ENCODE peak calls at places on chromosome 10, in ten cellular contexts. S is prostate gland, N is stomach, Z is heart left ventricle, O is pancreas, X is BE2C, H is tibial artery, C is spleen, V is sigmoid colon, I is adrenal gland. Y is an unnamed sample. For H3K4me1, the result is how much of the 10 kb centered on the place peaks cover.

GRCh38 chr10:6231146-6231545 is 28.4 kb downstream of the PFKFB3 start:
- DNase-seq in S (no peak), N (no peak), Z (no peak), O (no peak), X (no peak), H (no peak), C (peak), V (no peak), I (no peak), Y (no peak)

GRCh38 chr10:79346388-79347225 is 662 bp upstream of the PPIF start:
- DNase-seq in S (no peak), N (no peak), Z (no peak), O (peak), X (no peak), H (peak), C (peak), V (peak), I (peak), Y (no peak)

GRCh38 chr10:49761789-49762565 is at the start of gene OGDHL:
- DNase-seq in S (peak), N (peak), Z (peak), O (peak), X (peak), H (no peak), C (peak), V (no peak), I (peak), Y (peak)

GRCh38 chr10:45001382-45002148 is 842 bp downstream of the ZNF22 start:
- DNase-seq in S (peak), N (peak), Z (peak), O (peak), X (peak), H (peak), C (peak), V (peak), I (peak), Y (peak)

GRCh38 chr10:49113741-49114141 is 1.6 kb downstream of the VSTM4 start:
- DNase-seq in S (no peak), N (no peak), Z (no peak), O (no peak), X (no peak), H (no peak), C (no peak), V (no peak), I (peak), Y (no peak)

GRCh38 chr10:114027041-114027394 is 16.6 kb upstream of the ADRB1 start:
- DNase-seq in S (no peak), N (no peak), Z (no peak), O (no peak), X (no peak), H (no peak), C (no peak), V (no peak), I (no peak), Y (no peak)

GRCh38 chr10:104300736-104301292 is 31.8 kb downstream of the GSTO2 start:
- DNase-seq in S (peak), N (peak), Z (peak), O (peak), X (peak), H (peak), C (no peak), V (peak), I (no peak), Y (peak)

GRCh38 chr10:635088-635861 is 54.2 kb downstream of the DIP2C start:
- DNase-seq in S (no peak), N (no peak), Z (no peak), O (no peak), X (no peak), H (peak), C (peak), V (peak), I (no peak), Y (no peak)

GRCh38 chr10:45091968-45092367 is 91.2 kb downstream of the ZNF22 start:
- DNase-seq in S (no peak), N (no peak), Z (no peak), O (no peak), X (no peak), H (no peak), C (no peak), V (no peak), I (no peak), Y (no peak)

GRCh38 chr10:89086801-89087513 is 96.4 kb downstream of the FAS start:
- DNase-seq in S (no peak), N (peak), Z (peak), O (peak), X (no peak), H (peak), C (peak), V (peak), I (peak), Y (peak)

GRCh38 chr10:15222511-15222910 is 54.0 kb upstream of the NMT2 start:
- DNase-seq in S (no peak), N (no peak), Z (no peak), O (no peak), X (no peak), H (no peak), C (no peak), V (no peak), I (no peak), Y (no peak)

GRCh38 chr10:87657370-87657769 is 2.3 kb upstream of the PAPSS2 start:
- DNase-seq in S (no peak), N (peak), Z (no peak), O (no peak), X (no peak), H (peak), C (no peak), V (peak), I (peak), Y (no peak)

GRCh38 chr10:59792812-59793211 is 39.6 kb upstream of the MRLN start:
- DNase-seq in S (no peak), N (no peak), Z (no peak), O (no peak), X (no peak), H (no peak), C (no peak), V (no peak), I (no peak), Y (no peak)

GRCh38 chr10:72315054-72315453 is 39.7 kb downstream of the DNAJB12 start:
- DNase-seq in S (peak), N (no peak), Z (no peak), O (no peak), X (no peak), H (no peak), C (peak), V (no peak), I (peak), Y (no peak)

GRCh38 chr10:72316386-72316700 is 38.4 kb downstream of the DNAJB12 start:
- DNase-seq in S (no peak), N (no peak), Z (no peak), O (no peak), X (no peak), H (no peak), C (no peak), V (no peak), I (peak), Y (no peak)

GRCh38 chr10:72315611-72316385 is 38.9 kb downstream of the DNAJB12 start:
- DNase-seq in S (peak), N (peak), Z (peak), O (peak), X (no peak), H (peak), C (peak), V (peak), I (peak), Y (no peak)

GRCh38 chr10:72312865-72313391 is 39.2 kb downstream of the DDIT4 start:
- DNase-seq in S (no peak), N (no peak), Z (no peak), O (no peak), X (no peak), H (no peak), C (no peak), V (no peak), I (no peak), Y (no peak)

GRCh38 chr10:72314263-72314662 is 40.5 kb downstream of the DNAJB12 start:
- DNase-seq in S (no peak), N (no peak), Z (no peak), O (no peak), X (no peak), H (no peak), C (peak), V (no peak), I (no peak), Y (no peak)
- H3K4me1 ChIP-seq in S (under half), N (half or more), Z (half or more), O (under half), X (under half), H (half or more), C (half or more), V (under half), I (under half), Y (half or more)

GRCh38 chr10:7559447-7559846 is 107.3 kb downstream of the ITIH5 start:
- DNase-seq in S (no peak), N (no peak), Z (no peak), O (no peak), X (no peak), H (no peak), C (no peak), V (no peak), I (no peak), Y (no peak)
- H3K4me1 ChIP-seq in S (under half), N (under half), Z (under half), O (under half), X (under half), H (half or more), C (under half), V (half or more), I (under half), Y (under half)

GRCh38 chr10:62186999-62187695 is 81.5 kb downstream of the RTKN2 start:
- DNase-seq in S (no peak), N (no peak), Z (no peak), O (no peak), X (no peak), H (no peak), C (no peak), V (no peak), I (no peak), Y (no peak)
- H3K4me1 ChIP-seq in S (under half), N (under half), Z (under half), O (under half), X (under half), H (under half), C (under half), V (under half), I (under half), Y (under half)

GRCh38 chr10:67666416-67667043 is 29.5 kb downstream of the CTNNA3 start:
- DNase-seq in S (no peak), N (no peak), Z (no peak), O (no peak), X (no peak), H (no peak), C (no peak), V (no peak), I (no peak), Y (no peak)
- H3K4me1 ChIP-seq in S (under half), N (under half), Z (under half), O (under half), X (under half), H (under half), C (under half), V (under half), I (under half), Y (half or more)

GRCh38 chr10:121137533-121137932 is 286.4 kb downstream of the WDR11 start:
- DNase-seq in S (peak), N (no peak), Z (no peak), O (no peak), X (no peak), H (no peak), C (no peak), V (no peak), I (no peak), Y (no peak)
- H3K4me1 ChIP-seq in S (under half), N (under half), Z (under half), O (under half), X (under half), H (under half), C (under half), V (under half), I (under half), Y (under half)

DNA sequence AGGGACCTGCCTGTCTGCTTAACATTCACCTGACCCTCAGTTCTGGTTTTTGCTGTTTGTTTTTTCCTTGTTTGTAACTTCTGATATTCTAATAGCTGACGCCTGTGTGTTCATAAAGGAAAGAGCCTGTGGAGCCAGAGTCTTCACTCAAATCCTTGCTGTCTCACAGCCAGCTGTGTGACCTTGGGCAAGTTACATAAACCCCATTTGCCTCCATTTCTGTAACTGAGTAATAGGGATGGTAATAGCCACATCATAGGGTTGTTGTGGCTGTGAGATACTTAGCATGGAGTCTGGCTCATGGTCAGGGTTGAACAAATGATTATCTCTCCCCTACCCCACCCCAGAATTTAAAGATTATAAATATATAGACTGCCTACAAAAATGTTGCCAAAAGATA is 27.0 kb downstream of the WBP1L start:
- DNase-seq in S (no peak), N (no peak), Z (no peak), O (no peak), X (no peak), H (no peak), C (no peak), V (no peak), I (peak), Y (no peak)
- H3K4me1 ChIP-seq in S (under half), N (under half), Z (half or more), O (under half), X (under half), H (half or more), C (under half), V (half or more), I (half or more), Y (half or more)

DNA sequence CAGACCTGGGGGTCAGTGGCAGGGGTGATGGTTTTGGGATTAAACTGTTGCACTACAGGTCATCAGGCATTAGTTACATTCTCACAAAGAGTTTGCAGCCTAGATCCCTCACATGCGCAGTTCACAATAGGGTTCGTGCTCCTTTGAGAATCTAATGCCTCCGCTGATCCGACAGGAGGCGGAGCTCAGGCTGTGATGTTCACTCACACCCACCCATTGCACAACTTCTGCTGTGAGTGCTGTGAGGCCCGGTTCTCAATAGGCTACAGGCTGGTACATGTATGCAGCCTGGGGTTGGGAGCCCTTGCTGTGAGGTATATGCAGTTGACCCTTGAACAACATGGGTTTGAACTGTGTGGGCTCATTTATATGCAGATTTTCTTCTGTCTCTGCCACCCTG is 416.4 kb downstream of the GFRA1 start:
- DNase-seq in S (no peak), N (no peak), Z (no peak), O (no peak), X (no peak), H (no peak), C (no peak), V (no peak), I (no peak), Y (no peak)
- H3K4me1 ChIP-seq in S (under half), N (under half), Z (under half), O (under half), X (under half), H (under half), C (under half), V (under half), I (under half), Y (under half)